ENCODE peak calls at places on chromosomes 5 and 9, in five cellular contexts. Q is NCI-H774; T is activated CD4-positive, alpha-beta T cell treated with anti-CD3 and anti-CD28 coated beads, Interleukin-2, amount 50 U/mL, for 1 hour; S is ELR; C is NCI-H1048. O is an unnamed sample.

GRCh38 chr5:175822225-175822624 is 49.2 kb upstream of the CPLX2 start:
- DNase-seq in T (no peak), Q (no peak), C (no peak), S (peak), O (no peak)

GRCh38 chr5:159905496-159905895 is 10.8 kb upstream of the ADRA1B start:
- DNase-seq in S (peak), C (no peak), T (no peak), Q (no peak), O (no peak)

GRCh38 chr9:126365780-126366179 is 39.2 kb downstream of the MVB12B start:
- DNase-seq in S (no peak), T (no peak), Q (no peak), C (no peak), O (no peak)

GRCh38 chr5:75538201-75538600 is 26.5 kb downstream of the POLK start:
- DNase-seq in T (no peak), S (no peak), Q (no peak), C (no peak), O (no peak)

GRCh38 chr9:16505159-16505558 is 365.3 kb downstream of the BNC2 start:
- DNase-seq in T (no peak), Q (no peak), S (peak), C (no peak), O (no peak)

GRCh38 chr5:111691508-111691907 is 65.5 kb downstream of the NREP start:
- DNase-seq in Q (no peak), C (no peak), S (no peak), T (no peak), O (no peak)

GRCh38 chr5:9546973-9547947 is 1.4 kb upstream of the SEMA5A start:
- DNase-seq in C (no peak), S (peak), Q (no peak), T (no peak), O (no peak)

GRCh38 chr9:135591491-135592330 is 30.2 kb downstream of the PAEP start:
- DNase-seq in T (no peak), S (no peak), Q (no peak), C (no peak), O (no peak)

GRCh38 chr9:131889437-131890244 is 149.8 kb upstream of the RAPGEF1 start:
- DNase-seq in S (no peak), C (no peak), Q (no peak), T (no peak), O (no peak)